ENCODE peak calls at places on chromosomes 1 and 21, in four cellular contexts. One of them, this sample, is unnamed.

GRCh38 chr1:8090241-8090702 is 64.2 kb upstream of the ERRFI1 start:
- DNase-seq in ecto neural progenitor cell: no peak
- DNase-seq in foreskin keratinocyte: peak; percentile 96
- DNase-seq in DMS153: no peak
- DNase-seq in this sample: no peak

GRCh38 chr1:22662318-22662717 is 9.3 kb downstream of the C1QB start:
- DNase-seq in ecto neural progenitor cell: peak; percentile 77
- DNase-seq in foreskin keratinocyte: no peak
- DNase-seq in DMS153: peak; percentile 25
- DNase-seq in this sample: no peak

GRCh38 chr1:234476172-234476571 is 2.8 kb downstream of the TARBP1 start:
- DNase-seq in ecto neural progenitor cell: no peak
- DNase-seq in foreskin keratinocyte: no peak
- DNase-seq in DMS153: no peak
- DNase-seq in this sample: no peak

GRCh38 chr1:12598914-12599463 is 19.0 kb downstream of the DHRS3 start:
- DNase-seq in ecto neural progenitor cell: no peak
- DNase-seq in foreskin keratinocyte: no peak
- DNase-seq in DMS153: no peak
- DNase-seq in this sample: no peak

GRCh38 chr21:23101111-23101510 is 2102.9 kb downstream of the NCAM2 start:
- DNase-seq in ecto neural progenitor cell: no peak
- DNase-seq in foreskin keratinocyte: no peak
- DNase-seq in DMS153: no peak
- DNase-seq in this sample: no peak

GRCh38 chr1:70528591-70529333 is 117.7 kb downstream of the CTH start:
- DNase-seq in ecto neural progenitor cell: peak; percentile 63
- DNase-seq in foreskin keratinocyte: peak; percentile 17
- DNase-seq in DMS153: no peak
- DNase-seq in this sample: no peak

GRCh38 chr1:169240449-169241242 is 127.0 kb downstream of the NME7 start:
- DNase-seq in ecto neural progenitor cell: no peak
- DNase-seq in foreskin keratinocyte: peak; percentile 52
- DNase-seq in DMS153: no peak
- DNase-seq in this sample: no peak

GRCh38 chr1:6359568-6360496 is 33.7 kb downstream of the ACOT7 start:
- DNase-seq in ecto neural progenitor cell: peak; percentile 61
- DNase-seq in foreskin keratinocyte: peak; percentile 30
- DNase-seq in DMS153: no peak
- DNase-seq in this sample: no peak

GRCh38 chr1:22916469-22916817 is 56.2 kb downstream of the LACTBL1 start:
- DNase-seq in ecto neural progenitor cell: no peak
- DNase-seq in foreskin keratinocyte: no peak
- DNase-seq in DMS153: peak; percentile 63
- DNase-seq in this sample: no peak

GRCh38 chr1:197521118-197521739 is 253.2 kb downstream of the CRB1 start:
- DNase-seq in ecto neural progenitor cell: no peak
- DNase-seq in foreskin keratinocyte: peak; percentile 13
- DNase-seq in DMS153: no peak
- DNase-seq in this sample: peak; percentile 5

GRCh38 chr1:72278461-72278860 is 3.9 kb downstream of the NEGR1 start:
- DNase-seq in ecto neural progenitor cell: no peak
- DNase-seq in foreskin keratinocyte: no peak
- DNase-seq in DMS153: no peak
- DNase-seq in this sample: no peak

GRCh38 chr1:94463765-94464330 is 45.7 kb downstream of the ABCD3 start:
- DNase-seq in ecto neural progenitor cell: no peak
- DNase-seq in foreskin keratinocyte: peak; percentile 31
- DNase-seq in DMS153: peak; percentile 72
- DNase-seq in this sample: peak; percentile 37

GRCh38 chr1:91730781-91731732 is 154.9 kb downstream of the TGFBR3 start:
- DNase-seq in ecto neural progenitor cell: no peak
- DNase-seq in foreskin keratinocyte: peak; percentile 40
- DNase-seq in DMS153: no peak
- DNase-seq in this sample: no peak

GRCh38 chr1:44862829-44863406 is 19.9 kb upstream of the PTCH2 start:
- DNase-seq in ecto neural progenitor cell: no peak
- DNase-seq in foreskin keratinocyte: peak; percentile 33
- DNase-seq in DMS153: no peak
- DNase-seq in this sample: no peak

GRCh38 chr1:117396074-117396473 is 28.8 kb downstream of the MAN1A2 start:
- DNase-seq in ecto neural progenitor cell: no peak
- DNase-seq in foreskin keratinocyte: no peak
- DNase-seq in DMS153: no peak
- DNase-seq in this sample: no peak

GRCh38 chr1:230768903-230769570 is 21.8 kb downstream of the CAPN9 start:
- DNase-seq in ecto neural progenitor cell: no peak
- DNase-seq in foreskin keratinocyte: peak; percentile 60
- DNase-seq in DMS153: no peak
- DNase-seq in this sample: no peak

GRCh38 chr21:26840912-26841311 is 4.3 kb downstream of the ADAMTS1 start:
- DNase-seq in ecto neural progenitor cell: no peak
- DNase-seq in foreskin keratinocyte: peak; percentile 94
- DNase-seq in DMS153: peak; percentile 9
- DNase-seq in this sample: no peak